ENCODE peak calls at places on chromosomes 12 and 14, in five cellular contexts. H is ovary, Z is heart right ventricle, M is NCI-H748 treated with DMSO at 0.1 percent for 48 hours, B is A549. C is an unnamed sample.

GRCh38 chr12:124675881-124676688 is 108.7 kb upstream of the NCOR2 start:
- DNase-seq in H (no peak), Z (peak), M (no peak), B (no peak), C (no peak)

GRCh38 chr12:132736378-132736777 is 25.3 kb downstream of the ANKLE2 start:
- DNase-seq in H (no peak), Z (no peak), M (no peak), B (no peak), C (no peak)

GRCh38 chr12:7114851-7115250 is 5.8 kb upstream of the C1RL start:
- DNase-seq in H (no peak), Z (no peak), M (no peak), B (no peak), C (peak)

GRCh38 chr14:65446159-65446558 is 33.6 kb downstream of the FUT8 start:
- DNase-seq in H (no peak), Z (no peak), M (no peak), B (no peak), C (no peak)

GRCh38 chr12:51695241-51696010 is 104.4 kb downstream of the SCN8A start:
- DNase-seq in H (no peak), Z (no peak), M (no peak), B (no peak), C (no peak)

GRCh38 chr12:107064243-107064642 is 29.1 kb downstream of the CRY1 start:
- DNase-seq in H (no peak), Z (no peak), M (no peak), B (no peak), C (no peak)

GRCh38 chr14:55951366-55952206 is 166.6 kb upstream of the PELI2 start:
- DNase-seq in H (no peak), Z (no peak), M (no peak), B (no peak), C (no peak)

GRCh38 chr12:124463341-124463861 is 104.0 kb downstream of the NCOR2 start:
- DNase-seq in H (peak), Z (peak), M (no peak), B (no peak), C (peak)

GRCh38 chr14:89425931-89426330 is 8.9 kb upstream of the FOXN3 start:
- DNase-seq in H (no peak), Z (no peak), M (no peak), B (no peak), C (no peak)